ENCODE peak calls at places on chromosome 19, in eight cellular contexts. H is NCI-H2107; D is stimulated activated CD8-positive, alpha-beta memory T cell treated with anti-CD3 and anti-CD28 coated beads, Interleukin-15, amount 100 ng/mL, for 4 hours; E is effector CD4-positive, alpha-beta T cell; X is left cardiac atrium; O is nephron progenitor cell; Q is hypothalamus; W is effector memory CD8-positive, alpha-beta T cell. S is an unnamed sample.

GRCh38 chr19:6577410-6578125 is 13.4 kb downstream of the CD70 start:
- DNase-seq in D (no peak), Q (no peak), X (no peak), E (no peak), O (no peak), H (no peak), W (no peak), S (no peak)

GRCh38 chr19:49680473-49681351 is 3.6 kb downstream of the PRMT1 start:
- DNase-seq in Q (peak; percentile 66), E (peak; percentile 93), X (peak; percentile 91), O (peak; percentile 100), W (peak; percentile 95), H (peak; percentile 79), D (peak; percentile 82), S (peak; percentile 97)

GRCh38 chr19:13255719-13256059 is 105.5 kb downstream of the IER2 start:
- DNase-seq in O (no peak), D (no peak), E (no peak), W (no peak), Q (no peak), H (no peak), X (no peak), S (no peak)

GRCh38 chr19:18128044-18128443 is 24.9 kb upstream of the PIK3R2 start:
- DNase-seq in D (no peak), O (no peak), Q (no peak), W (no peak), X (no peak), E (no peak), H (no peak), S (no peak)

GRCh38 chr19:13057744-13058143 is 44.9 kb downstream of the LYL1 start:
- DNase-seq in D (no peak), X (no peak), W (no peak), E (no peak), Q (no peak), H (no peak), O (no peak), S (no peak)

GRCh38 chr19:45469835-45470146 is 2.0 kb downstream of the FOSB start:
- DNase-seq in O (no peak), H (peak; percentile 20), D (no peak), Q (no peak), E (no peak), X (no peak), W (no peak), S (peak; percentile 81)

GRCh38 chr19:1935484-1936208 is 5.3 kb upstream of the CSNK1G2 start:
- DNase-seq in E (no peak), X (peak; percentile 52), H (no peak), O (no peak), W (no peak), Q (no peak), D (no peak), S (no peak)

GRCh38 chr19:5137571-5138124 is 168.7 kb downstream of the KDM4B start:
- DNase-seq in D (no peak), Q (no peak), E (no peak), O (no peak), W (no peak), X (no peak), H (no peak), S (no peak)

GRCh38 chr19:2059422-2060201 is 8.6 kb upstream of the MKNK2 start:
- DNase-seq in Q (peak; percentile 62), O (peak; percentile 61), W (no peak), E (no peak), X (peak; percentile 71), H (no peak), D (no peak), S (no peak)

GRCh38 chr19:43704002-43704705 is 11.7 kb upstream of the IRGC start:
- DNase-seq in Q (no peak), H (no peak), D (no peak), O (no peak), X (no peak), W (no peak), E (no peak), S (no peak)

GRCh38 chr19:41999071-41999877 is 5.2 kb upstream of the ATP1A3 start:
- DNase-seq in E (no peak), O (peak; percentile 53), Q (no peak), H (no peak), W (no peak), D (no peak), X (no peak), S (peak; percentile 67)

GRCh38 chr19:21900401-21900800 is 64.4 kb upstream of the ZNF43 start:
- DNase-seq in O (no peak), H (no peak), E (no peak), Q (no peak), W (no peak), X (no peak), D (no peak), S (no peak)

GRCh38 chr19:50325310-50326100 is 3.7 kb downstream of the KCNC3 start:
- DNase-seq in Q (peak; percentile 39), X (peak; percentile 72), W (peak; percentile 51), O (peak; percentile 94), H (peak; percentile 84), D (peak; percentile 36), E (peak; percentile 50), S (peak; percentile 93)

GRCh38 chr19:19470579-19470978 is 44.8 kb downstream of the TSSK6 start:
- DNase-seq in X (no peak), E (no peak), D (no peak), H (no peak), Q (no peak), O (no peak), W (no peak), S (no peak)

GRCh38 chr19:7554990-7555864 is 19.7 kb downstream of the PNPLA6 start:
- DNase-seq in D (no peak), H (no peak), X (no peak), W (no peak), O (peak; percentile 56), Q (no peak), E (no peak), S (no peak)

GRCh38 chr19:32067686-32068085 is 277.7 kb upstream of the ZNF507 start:
- DNase-seq in O (peak; percentile 22), W (no peak), E (no peak), Q (no peak), H (no peak), D (no peak), X (no peak), S (no peak)

GRCh38 chr19:35278578-35279284 is 3.6 kb upstream of the HAMP start:
- DNase-seq in Q (no peak), X (no peak), E (no peak), W (no peak), H (no peak), D (no peak), O (no peak), S (no peak)

GRCh38 chr19:12938536-12939291 is at the start of gene CALR:
- DNase-seq in E (peak; percentile 21), X (no peak), W (peak; percentile 41), O (no peak), H (no peak), D (no peak), Q (no peak), S (no peak)

GRCh38 chr19:30307191-30307974 is 64.8 kb upstream of the ZNF536 start:
- DNase-seq in X (no peak), Q (no peak), D (no peak), E (no peak), H (no peak), O (no peak), W (no peak), S (no peak)

GRCh38 chr19:14021474-14021873 is 6.5 kb upstream of the RLN3 start:
- DNase-seq in H (no peak), W (no peak), O (peak; percentile 31), D (no peak), Q (no peak), X (no peak), E (no peak), S (no peak)

GRCh38 chr19:31770220-31770619 is 421.0 kb upstream of the TSHZ3 start:
- DNase-seq in D (no peak), O (no peak), W (no peak), X (no peak), Q (no peak), E (no peak), H (no peak), S (no peak)

GRCh38 chr19:49017041-49017665 is at the start of gene LHB:
- DNase-seq in Q (no peak), O (no peak), H (no peak), E (no peak), W (no peak), D (no peak), X (no peak), S (no peak)

GRCh38 chr19:34733266-34733825 is 697 bp upstream of the ZNF181 start:
- DNase-seq in Q (no peak), D (peak; percentile 20), O (peak; percentile 42), H (no peak), E (peak; percentile 17), X (peak; percentile 72), W (no peak), S (peak; percentile 56)

GRCh38 chr19:46717716-46718143 is 816 bp upstream of the PRKD2 start:
- DNase-seq in W (no peak), E (no peak), Q (no peak), X (no peak), D (no peak), O (no peak), H (no peak), S (no peak)

GRCh38 chr19:3471954-3472655 is 8.2 kb downstream of the SMIM24 start:
- DNase-seq in Q (no peak), X (no peak), O (peak; percentile 66), E (peak; percentile 21), D (no peak), W (peak; percentile 10), H (no peak), S (no peak)

GRCh38 chr19:43798546-43799409 is 3.5 kb downstream of the LYPD5 start:
- DNase-seq in Q (no peak), W (peak; percentile 37), H (peak; percentile 34), X (peak; percentile 45), E (peak; percentile 30), D (peak; percentile 59), O (peak; percentile 46), S (peak; percentile 65)

GRCh38 chr19:12626958-12627357 is 16.2 kb downstream of the ZNF791 start:
- DNase-seq in W (no peak), D (no peak), H (no peak), Q (no peak), E (no peak), O (no peak), X (no peak), S (no peak)

GRCh38 chr19:1082165-1082927 is 12.8 kb downstream of the POLR2E start:
- DNase-seq in D (no peak), O (peak; percentile 94), X (peak; percentile 55), W (peak; percentile 79), Q (no peak), E (peak; percentile 68), H (peak; percentile 86), S (no peak)

GRCh38 chr19:16661480-16662034 is 618 bp downstream of the TMEM38A start:
- DNase-seq in O (peak; percentile 41), D (no peak), X (peak; percentile 60), W (peak; percentile 3), Q (no peak), E (peak; percentile 3), H (no peak), S (no peak)

GRCh38 chr19:4714016-4714415 is 9.6 kb downstream of the DPP9 start:
- DNase-seq in X (no peak), O (no peak), E (no peak), W (no peak), D (no peak), Q (no peak), H (no peak), S (no peak)

GRCh38 chr19:46250057-46250456 is 20.5 kb downstream of the IGFL1 start:
- DNase-seq in H (no peak), W (no peak), Q (no peak), D (no peak), O (no peak), E (no peak), X (no peak), S (no peak)

GRCh38 chr19:45779231-45780145 is 2.8 kb downstream of the DMPK start:
- DNase-seq in H (no peak), D (peak; percentile 49), E (peak; percentile 64), Q (no peak), W (peak; percentile 81), X (peak; percentile 85), O (peak; percentile 99), S (no peak)

GRCh38 chr19:21688464-21688863 is 78.9 kb downstream of the ZNF100 start:
- DNase-seq in O (no peak), E (no peak), D (no peak), H (no peak), Q (no peak), W (no peak), X (no peak), S (no peak)

GRCh38 chr19:37251308-37252229 is 33.6 kb downstream of the ZNF383 start:
- DNase-seq in Q (peak; percentile 87), H (peak; percentile 3), X (peak; percentile 89), O (no peak), W (no peak), E (peak; percentile 19), D (no peak), S (peak; percentile 87)